ENCODE peak calls at places on chromosomes 11 and 22, in seven cellular contexts. N is vagina; A is GM23248; G is CD4-positive, CD25-positive, alpha-beta regulatory T cell; W is body of pancreas; Z is CD8-positive, alpha-beta memory T cell; X is neural progenitor cell. O is an unnamed sample.

GRCh38 chr22:50304528-50305392 is 2.7 kb downstream of the PLXNB2 start:
- DNase-seq in W (peak; percentile 66), X (no peak), A (peak; percentile 69), Z (no peak), N (no peak), G (no peak), O (no peak)

GRCh38 chr22:28497188-28497587 is 182.5 kb downstream of the TTC28 start:
- DNase-seq in W (no peak), A (peak; percentile 58), Z (no peak), G (no peak), X (no peak), N (no peak), O (no peak)

GRCh38 chr11:105466582-105467228 is 143.2 kb upstream of the GRIA4 start:
- DNase-seq in Z (no peak), G (no peak), A (peak; percentile 3), W (no peak), X (no peak), N (no peak), O (no peak)

GRCh38 chr11:22558638-22559037 is 67.0 kb downstream of the FANCF start:
- DNase-seq in A (peak; percentile 48), G (no peak), X (no peak), N (no peak), W (peak; percentile 16), Z (no peak), O (no peak)

GRCh38 chr22:32413715-32414114 is 1.7 kb upstream of the RTCB start:
- DNase-seq in X (no peak), Z (no peak), W (no peak), N (no peak), A (peak; percentile 44), G (no peak), O (no peak)

GRCh38 chr11:37087650-37088572 is 489.9 kb upstream of the RAG2 start:
- DNase-seq in A (no peak), Z (no peak), G (no peak), W (no peak), N (no peak), X (no peak), O (no peak)

GRCh38 chr22:46110215-46110614 is 40.1 kb upstream of the PPARA start:
- DNase-seq in Z (no peak), X (no peak), W (peak; percentile 74), G (no peak), N (no peak), A (peak; percentile 82), O (no peak)

GRCh38 chr11:12119502-12119901 is 9.1 kb downstream of the MICAL2 start:
- DNase-seq in G (no peak), X (no peak), Z (no peak), N (no peak), W (no peak), A (no peak), O (no peak)

GRCh38 chr22:38338772-38339379 is 21.6 kb upstream of the CSNK1E start:
- DNase-seq in W (peak; percentile 4), N (no peak), G (no peak), A (no peak), Z (peak; percentile 20), X (no peak), O (no peak)

GRCh38 chr11:70757241-70757640 is 358.9 kb downstream of the CTTN start:
- DNase-seq in X (no peak), A (no peak), N (no peak), W (no peak), G (no peak), Z (no peak), O (no peak)

GRCh38 chr11:40166892-40167291 is 1292.6 kb downstream of the LRRC4C start:
- DNase-seq in W (no peak), Z (no peak), G (no peak), X (no peak), A (peak; percentile 0), N (no peak), O (no peak)

GRCh38 chr11:102467853-102468580 is 15.5 kb upstream of the TMEM123 start:
- DNase-seq in A (no peak), G (no peak), X (no peak), W (no peak), Z (no peak), N (no peak), O (no peak)

GRCh38 chr22:40898850-40899357 is 37.0 kb upstream of the DNAJB7 start:
- DNase-seq in Z (no peak), N (no peak), G (peak; percentile 57), X (peak; percentile 36), A (peak; percentile 78), W (no peak), O (peak; percentile 54)

GRCh38 chr22:29443452-29443851 is 5.1 kb downstream of the RFPL1 start:
- DNase-seq in W (no peak), A (no peak), Z (no peak), X (no peak), G (no peak), N (no peak), O (no peak)

GRCh38 chr11:22670803-22671202 is 4.4 kb downstream of the GAS2 start:
- DNase-seq in Z (no peak), N (no peak), G (no peak), A (peak; percentile 1), W (no peak), X (no peak), O (no peak)

GRCh38 chr11:70467196-70468085 is 69.1 kb downstream of the CTTN start:
- DNase-seq in X (peak; percentile 80), A (peak; percentile 67), Z (no peak), W (peak; percentile 53), G (no peak), N (no peak), O (no peak)

GRCh38 chr22:26887456-26887855 is 230.1 kb downstream of the MIAT start:
- DNase-seq in X (peak; percentile 22), A (peak; percentile 89), W (no peak), N (no peak), Z (no peak), G (no peak), O (no peak)

GRCh38 chr11:132430352-132431091 is 1060.1 kb downstream of the NTM start:
- DNase-seq in X (peak; percentile 48), W (no peak), G (no peak), A (peak; percentile 49), Z (no peak), N (no peak), O (no peak)

GRCh38 chr11:59187587-59187986 is 15.7 kb downstream of the DTX4 start:
- DNase-seq in A (peak; percentile 52), N (peak; percentile 95), X (no peak), Z (no peak), W (peak; percentile 29), G (no peak), O (no peak)

GRCh38 chr11:44309483-44310197 is at the start of gene ALX4:
- DNase-seq in N (no peak), G (no peak), A (peak; percentile 43), X (peak; percentile 89), W (no peak), Z (no peak), O (peak; percentile 14)

GRCh38 chr11:44308923-44309482 is 936 bp downstream of the ALX4 start:
- DNase-seq in G (no peak), X (peak; percentile 73), W (no peak), N (no peak), A (peak; percentile 43), Z (no peak), O (no peak)

GRCh38 chr11:44307340-44308099 is 2.4 kb downstream of the ALX4 start:
- DNase-seq in N (no peak), X (no peak), G (no peak), W (no peak), A (no peak), Z (no peak), O (no peak)

GRCh38 chr11:44306469-44307244 is 3.3 kb downstream of the ALX4 start:
- DNase-seq in Z (no peak), W (no peak), G (no peak), X (peak; percentile 61), N (no peak), A (no peak), O (no peak)

GRCh38 chr11:44308256-44308922 is 1.6 kb downstream of the ALX4 start:
- DNase-seq in X (no peak), A (no peak), G (no peak), W (no peak), Z (no peak), N (no peak), O (no peak)
- H3K4me1 ChIP-seq in X (peaks cover 41% of the 10 kb centered on the region), A (no peaks in the 10 kb centered on the region), G (peaks cover 38% of the 10 kb centered on the region), W (peaks cover 48% of the 10 kb centered on the region), Z (peaks cover 16% of the 10 kb centered on the region), N (peaks cover 43% of the 10 kb centered on the region), O (peaks cover 25% of the 10 kb centered on the region)

GRCh38 chr11:61401558-61401957 is 9.2 kb downstream of the TMEM216 start:
- DNase-seq in N (no peak), A (no peak), G (no peak), W (no peak), Z (no peak), X (no peak), O (no peak)
- H3K36me3 ChIP-seq in N (no peaks in the 10 kb centered on the region), A (peaks cover 39% of the 10 kb centered on the region), G (peaks cover 65% of the 10 kb centered on the region), W (no peaks in the 10 kb centered on the region), Z (peaks cover 37% of the 10 kb centered on the region), X (peaks cover 5% of the 10 kb centered on the region), O (peaks cover 42% of the 10 kb centered on the region)

GRCh38 chr11:47242596-47243192 is 5.9 kb downstream of the ACP2 start:
- DNase-seq in G (no peak), W (no peak), A (no peak), N (no peak), Z (peak; percentile 22), X (no peak), O (no peak)

GRCh38 chr11:47243454-47243853 is 5.2 kb downstream of the ACP2 start:
- DNase-seq in N (no peak), G (no peak), A (no peak), Z (no peak), X (no peak), W (no peak), O (no peak)

GRCh38 chr11:47241740-47242400 is 6.7 kb downstream of the ACP2 start:
- DNase-seq in X (no peak), G (no peak), A (peak; percentile 91), N (no peak), W (no peak), Z (peak; percentile 11), O (no peak)

GRCh38 chr11:47236482-47236881 is 12.1 kb downstream of the ACP2 start:
- DNase-seq in X (no peak), W (no peak), G (no peak), A (peak; percentile 63), Z (no peak), N (no peak), O (no peak)

GRCh38 chr11:47239889-47240288 is 8.7 kb downstream of the ACP2 start:
- DNase-seq in A (no peak), N (no peak), W (no peak), Z (peak; percentile 14), X (no peak), G (no peak), O (no peak)
- H3K4me1 ChIP-seq in A (peaks cover 26% of the 10 kb centered on the region), N (no peaks in the 10 kb centered on the region), W (peaks cover 4% of the 10 kb centered on the region), Z (peaks cover 8% of the 10 kb centered on the region), X (no peaks in the 10 kb centered on the region), G (no peaks in the 10 kb centered on the region), O (peaks cover 16% of the 10 kb centered on the region)

DNA sequence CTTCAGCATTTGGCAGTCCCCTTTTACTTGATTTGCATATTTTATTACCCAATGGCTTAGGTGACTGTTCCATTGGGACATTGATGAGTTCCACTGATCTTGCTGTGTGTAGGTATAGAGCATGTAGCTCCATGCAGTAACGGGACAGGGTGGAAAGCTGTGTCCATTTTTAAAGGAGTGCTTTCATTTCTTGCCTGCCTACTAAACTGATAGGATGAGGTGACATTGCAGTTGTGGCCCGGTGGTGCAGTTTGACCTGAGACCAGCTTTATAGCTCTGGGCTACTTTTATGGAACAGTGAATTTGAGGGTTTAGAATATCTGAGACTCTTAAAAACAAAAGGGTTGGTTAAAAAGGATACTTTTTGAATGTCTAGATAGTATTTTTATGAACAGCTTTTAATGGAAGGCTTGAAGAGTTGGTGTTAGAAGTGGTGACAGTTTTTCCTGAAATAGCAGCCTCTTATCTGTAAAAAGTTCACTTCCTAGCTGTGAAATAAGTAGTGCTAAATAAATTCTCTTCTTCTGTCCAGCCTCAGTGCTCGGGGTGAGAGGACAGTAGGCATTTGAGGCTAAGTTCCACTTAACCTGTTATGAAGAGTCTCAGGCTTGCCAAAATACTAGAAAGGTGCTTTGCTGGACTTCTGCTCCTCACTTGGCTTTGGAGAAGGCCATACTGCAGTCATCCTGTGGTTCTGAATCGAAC is 27.0 kb downstream of the NAT10 start:
- DNase-seq in N (no peak), A (no peak), W (no peak), Z (no peak), X (no peak), G (no peak), O (no peak)
- H3K36me3 ChIP-seq in N (no peaks in the 10 kb centered on the region), A (peaks cover 58% of the 10 kb centered on the region), W (peaks cover 9% of the 10 kb centered on the region), Z (peaks cover 61% of the 10 kb centered on the region), X (peaks cover 8% of the 10 kb centered on the region), G (peaks cover 80% of the 10 kb centered on the region), O (peaks cover 70% of the 10 kb centered on the region)

O was measured in CD4-positive, alpha-beta memory T cell.